ENCODE peak calls at places on chromosomes 16 and 17, in six cellular contexts. One of them, this sample, is unnamed.
A peak's percentile ranks its signal among the peaks of the same experiment; 100 is the strongest.

GRCh38 chr17:78242024-78242742 is 10.8 kb downstream of the TMEM235 start:
- DNase-seq in heart left ventricle: no peak
- DNase-seq in ovary: no peak
- DNase-seq in body of pancreas: no peak
- DNase-seq in neural crest cell: no peak
- DNase-seq in left ventricle myocardium inferior: no peak
- DNase-seq in this sample: no peak

GRCh38 chr17:57957120-57957850 is 2.1 kb upstream of the CUEDC1 start:
- DNase-seq in neural crest cell: no peak
- DNase-seq in heart left ventricle: no peak
- DNase-seq in left ventricle myocardium inferior: no peak
- DNase-seq in body of pancreas: no peak
- DNase-seq in ovary: no peak
- DNase-seq in this sample: no peak

GRCh38 chr16:85252461-85252860 is 140.2 kb upstream of the CIBAR2 start:
- DNase-seq in left ventricle myocardium inferior: no peak
- DNase-seq in neural crest cell: no peak
- DNase-seq in ovary: no peak
- DNase-seq in heart left ventricle: no peak
- DNase-seq in body of pancreas: no peak
- DNase-seq in this sample: no peak

GRCh38 chr16:55487048-55487803 is 8.2 kb downstream of the MMP2 start:
- DNase-seq in ovary: peak; percentile 71
- DNase-seq in left ventricle myocardium inferior: peak; percentile 57
- DNase-seq in neural crest cell: no peak
- DNase-seq in body of pancreas: no peak
- DNase-seq in heart left ventricle: peak; percentile 66
- DNase-seq in this sample: no peak

GRCh38 chr16:87945351-87946042 is 5.7 kb upstream of the BANP start:
- DNase-seq in neural crest cell: no peak
- DNase-seq in ovary: peak; percentile 84
- DNase-seq in body of pancreas: peak; percentile 82
- DNase-seq in left ventricle myocardium inferior: peak; percentile 73
- DNase-seq in heart left ventricle: peak; percentile 75
- DNase-seq in this sample: peak; percentile 76

GRCh38 chr17:7858487-7858832 is 657 bp downstream of the CYB5D1 start:
- DNase-seq in left ventricle myocardium inferior: peak; percentile 44
- DNase-seq in body of pancreas: peak; percentile 61
- DNase-seq in heart left ventricle: peak; percentile 56
- DNase-seq in ovary: peak; percentile 39
- DNase-seq in neural crest cell: no peak
- DNase-seq in this sample: peak; percentile 66

GRCh38 chr17:1094591-1094990 is 85.2 kb downstream of the ABR start:
- DNase-seq in left ventricle myocardium inferior: no peak
- DNase-seq in heart left ventricle: no peak
- DNase-seq in ovary: no peak
- DNase-seq in body of pancreas: no peak
- DNase-seq in neural crest cell: no peak
- DNase-seq in this sample: no peak

GRCh38 chr17:47072881-47073280 is 93.8 kb upstream of the RPRML start:
- DNase-seq in neural crest cell: no peak
- DNase-seq in heart left ventricle: peak; percentile 44
- DNase-seq in body of pancreas: no peak
- DNase-seq in ovary: no peak
- DNase-seq in left ventricle myocardium inferior: no peak
- DNase-seq in this sample: peak; percentile 17

GRCh38 chr17:77734371-77735050 is 224.0 kb upstream of the TNRC6C start:
- DNase-seq in neural crest cell: no peak
- DNase-seq in heart left ventricle: peak; percentile 96
- DNase-seq in ovary: peak; percentile 30
- DNase-seq in left ventricle myocardium inferior: peak; percentile 93
- DNase-seq in body of pancreas: peak; percentile 41
- DNase-seq in this sample: peak; percentile 77

DNA sequence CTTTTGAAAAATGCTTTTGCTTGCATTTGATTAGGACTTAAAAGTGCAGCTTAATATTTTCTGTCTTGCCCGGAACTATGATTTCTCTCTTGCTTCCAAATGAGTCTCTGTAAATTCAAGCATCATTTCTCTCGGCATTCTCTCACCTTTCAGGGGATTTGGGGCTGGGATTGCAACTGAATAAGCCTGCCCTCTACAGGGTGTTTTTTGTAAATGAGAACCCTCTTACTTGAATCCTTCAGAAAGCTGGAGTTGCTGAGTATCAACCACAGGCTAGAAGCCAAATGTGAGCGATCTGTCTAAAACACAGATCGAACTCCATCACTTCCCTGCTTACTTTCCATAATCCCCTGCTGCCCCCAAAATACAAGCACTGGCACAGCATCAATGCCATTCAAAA is 234.6 kb downstream of the TMEM114 start:
- DNase-seq in heart left ventricle: no peak
- DNase-seq in body of pancreas: no peak
- DNase-seq in left ventricle myocardium inferior: no peak
- DNase-seq in ovary: no peak
- DNase-seq in neural crest cell: no peak
- DNase-seq in this sample: no peak
- TF ChIP-seq CTCF in heart left ventricle: peak; percentile 10
- TF ChIP-seq CTCF in body of pancreas: peak; percentile 21
- TF ChIP-seq CTCF in left ventricle myocardium inferior: no peak
- TF ChIP-seq CTCF in ovary: no peak
- TF ChIP-seq CTCF in neural crest cell: peak; percentile 54
- TF ChIP-seq CTCF in this sample: no peak

DNA sequence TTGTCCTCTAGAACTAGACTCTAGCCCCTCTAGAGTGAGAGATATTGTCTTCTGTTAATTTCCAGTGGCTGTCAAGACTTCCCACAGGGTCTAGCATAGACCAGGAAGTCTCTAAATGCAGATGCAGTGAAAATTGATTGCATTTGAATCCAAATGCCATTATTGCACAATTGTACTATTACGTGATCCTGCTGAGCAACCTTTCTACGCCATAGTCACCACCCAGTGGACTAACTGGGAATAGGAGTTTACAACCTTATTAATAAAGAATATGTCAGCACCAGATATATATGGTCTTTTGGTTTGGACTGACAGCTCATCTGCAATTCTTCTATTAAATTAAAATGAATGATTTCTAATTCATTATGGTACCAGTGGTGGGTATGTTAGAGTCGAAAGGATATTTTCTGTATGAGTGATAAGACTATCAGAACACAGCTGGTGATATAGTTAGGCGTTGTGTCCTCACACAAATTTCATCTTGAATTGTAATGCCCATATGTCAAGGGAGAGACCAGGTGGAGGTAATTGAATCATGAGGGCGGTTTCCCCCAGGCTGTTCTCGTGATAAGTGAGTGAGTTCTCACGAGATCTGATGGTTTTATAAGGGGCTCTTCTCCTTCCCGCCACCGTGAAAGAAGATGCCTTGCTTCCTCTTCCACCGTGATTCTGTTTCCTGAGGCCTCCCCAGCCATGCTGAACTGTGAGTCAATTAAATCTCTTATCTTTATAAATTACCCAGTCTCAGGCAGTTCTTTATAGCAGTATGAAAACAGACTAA is 138.9 kb upstream of the CA10 start:
- DNase-seq in heart left ventricle: no peak
- DNase-seq in left ventricle myocardium inferior: no peak
- DNase-seq in body of pancreas: no peak
- DNase-seq in ovary: no peak
- DNase-seq in neural crest cell: no peak
- DNase-seq in this sample: no peak
- TF ChIP-seq CTCF in heart left ventricle: no peak
- TF ChIP-seq CTCF in left ventricle myocardium inferior: no peak
- TF ChIP-seq CTCF in body of pancreas: peak; percentile 36
- TF ChIP-seq CTCF in ovary: no peak
- TF ChIP-seq CTCF in neural crest cell: peak; percentile 55
- TF ChIP-seq CTCF in this sample: no peak

DNA sequence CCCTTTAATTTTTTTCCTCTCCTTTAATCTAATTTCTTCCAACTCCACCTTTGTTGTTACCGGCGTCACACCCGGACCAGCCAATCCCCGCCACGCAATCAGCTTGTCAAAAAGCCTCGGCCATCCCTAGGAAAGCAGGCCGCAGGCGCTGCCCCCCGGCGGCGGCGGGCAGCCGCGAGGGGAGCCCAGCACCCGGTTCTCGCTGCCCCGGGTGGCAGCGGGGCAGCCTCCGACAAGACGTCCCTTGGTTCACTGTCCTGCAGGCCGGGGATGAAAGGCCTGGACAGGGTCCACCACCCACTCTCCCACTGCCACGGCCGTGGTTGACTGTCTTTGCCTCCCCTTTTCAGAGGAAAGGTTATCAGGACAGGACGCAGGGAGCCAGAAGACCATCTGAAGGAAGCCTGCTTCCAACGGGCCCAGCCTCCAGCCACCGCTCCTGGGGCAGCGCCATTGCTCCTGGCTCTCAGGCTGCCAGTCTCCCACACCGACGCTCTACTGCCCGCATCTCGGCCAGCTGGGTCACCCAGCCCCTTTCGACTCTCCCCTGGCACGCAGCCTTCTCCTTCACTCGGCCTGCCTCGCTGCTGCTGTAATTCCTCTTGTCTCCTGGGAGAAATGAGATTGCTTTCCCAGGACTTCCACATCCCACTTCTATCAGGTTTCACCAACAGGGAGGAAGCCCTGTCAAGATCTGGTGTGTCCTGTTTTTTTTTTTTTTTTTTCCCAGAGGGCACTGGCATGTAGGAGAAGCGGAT is 2.8 kb upstream of the UBTF start:
- DNase-seq in heart left ventricle: peak; percentile 87
- DNase-seq in body of pancreas: peak; percentile 64
- DNase-seq in neural crest cell: peak; percentile 40
- DNase-seq in left ventricle myocardium inferior: peak; percentile 80
- DNase-seq in ovary: peak; percentile 76
- DNase-seq in this sample: peak; percentile 88
- TF ChIP-seq CTCF in heart left ventricle: peak; percentile 23
- TF ChIP-seq CTCF in body of pancreas: peak; percentile 13
- TF ChIP-seq CTCF in neural crest cell: no peak
- TF ChIP-seq CTCF in left ventricle myocardium inferior: peak; percentile 51
- TF ChIP-seq CTCF in ovary: peak; percentile 10
- TF ChIP-seq CTCF in this sample: no peak

GRCh38 chr17:81519284-81520020 is 6.9 kb upstream of the ACTG1 start:
- DNase-seq in neural crest cell: no peak
- DNase-seq in body of pancreas: peak; percentile 82
- DNase-seq in ovary: no peak
- DNase-seq in heart left ventricle: peak; percentile 30
- DNase-seq in left ventricle myocardium inferior: no peak
- DNase-seq in this sample: peak; percentile 89
- TF ChIP-seq CTCF in neural crest cell: peak; percentile 67
- TF ChIP-seq CTCF in body of pancreas: peak; percentile 81
- TF ChIP-seq CTCF in ovary: peak; percentile 60
- TF ChIP-seq CTCF in heart left ventricle: peak; percentile 35
- TF ChIP-seq CTCF in left ventricle myocardium inferior: peak; percentile 56
- TF ChIP-seq CTCF in this sample: peak; percentile 63